ENCODE peak calls at places on chromosomes 5 and 9, in five cellular contexts. U is HepG2; H is fibroblast of villous mesenchyme; Y is activated naive CD4-positive, alpha-beta T cell; S is GM12865. K is an unnamed sample.

GRCh38 chr5:15719784-15720183 is 219.8 kb downstream of the FBXL7 start:
- DNase-seq in H (no peak), Y (no peak), U (no peak), S (no peak), K (no peak)

GRCh38 chr5:42852826-42853225 is 41.1 kb upstream of the SELENOP start:
- DNase-seq in S (no peak), Y (no peak), H (no peak), U (no peak), K (no peak)

GRCh38 chr5:77957931-77958476 is 181.9 kb upstream of the TBCA start:
- DNase-seq in Y (no peak), U (no peak), H (no peak), S (no peak), K (no peak)

GRCh38 chr5:174733091-174733690 is 8.8 kb downstream of the MSX2 start:
- DNase-seq in S (no peak), U (no peak), Y (no peak), H (no peak), K (no peak)

GRCh38 chr9:134329886-134330285 is 3.6 kb downstream of the RXRA start:
- DNase-seq in S (no peak), U (no peak), H (peak), Y (no peak), K (peak)

GRCh38 chr5:101143526-101143925 is 240.4 kb upstream of the ST8SIA4 start:
- DNase-seq in H (no peak), U (no peak), S (no peak), Y (no peak), K (no peak)

GRCh38 chr5:80309871-80310665 is 9.7 kb upstream of the SPZ1 start:
- DNase-seq in U (no peak), Y (no peak), H (no peak), S (no peak), K (no peak)

GRCh38 chr9:69044226-69045219 is 9.0 kb downstream of the FXN start:
- DNase-seq in S (no peak), U (no peak), Y (no peak), H (peak), K (no peak)

GRCh38 chr5:55708732-55709131 is 3.4 kb downstream of the SLC38A9 start:
- DNase-seq in H (no peak), S (no peak), Y (no peak), U (no peak), K (no peak)

GRCh38 chr9:87557996-87558395 is 60.3 kb downstream of the DAPK1 start:
- DNase-seq in H (peak), U (no peak), Y (no peak), S (peak), K (no peak)

GRCh38 chr5:113199122-113199905 is 222.7 kb downstream of the DCP2 start:
- DNase-seq in H (peak), Y (no peak), S (no peak), U (no peak), K (no peak)

GRCh38 chr9:437066-438015 is 222.7 kb downstream of the DOCK8 start:
- DNase-seq in Y (no peak), S (no peak), U (no peak), H (peak), K (no peak)

GRCh38 chr5:42840279-42840678 is 28.6 kb upstream of the SELENOP start:
- DNase-seq in U (peak), S (no peak), Y (no peak), H (peak), K (peak)

GRCh38 chr5:1101991-1102713 is 9.7 kb downstream of the SLC12A7 start:
- DNase-seq in Y (no peak), S (no peak), U (no peak), H (peak), K (peak)

K was measured in left lobe of liver.